ENCODE peak calls at places on chromosomes 2 and 18, in five cellular contexts. H is PC-9, J is IMR-90, E is neural progenitor cell, C is trophoblast cell. W is an unnamed sample.

GRCh38 chr2:8064608-8065007 is 617.2 kb upstream of the ID2 start:
- DNase-seq in J (no peak), H (no peak), C (no peak), E (no peak), W (no peak)

GRCh38 chr2:150127271-150127990 is 360.0 kb downstream of the RND3 start:
- DNase-seq in C (no peak), J (no peak), E (no peak), H (no peak), W (no peak)

GRCh38 chr2:114729025-114729424 is 286.6 kb downstream of the DPP10 start:
- DNase-seq in E (peak; percentile 20), H (no peak), J (no peak), C (no peak), W (no peak)

GRCh38 chr2:197037863-197038398 is 111.4 kb upstream of the PGAP1 start:
- DNase-seq in H (no peak), J (no peak), E (no peak), C (no peak), W (no peak)

GRCh38 chr2:106869512-106870276 is 16.3 kb downstream of the ST6GAL2 start:
- DNase-seq in J (no peak), E (peak; percentile 75), H (no peak), C (no peak), W (no peak)

GRCh38 chr2:189485146-189485545 is 43.9 kb downstream of the WDR75 start:
- DNase-seq in C (no peak), H (no peak), E (no peak), J (no peak), W (no peak)

GRCh38 chr2:88187927-88188326 is 17.8 kb downstream of the THNSL2 start:
- DNase-seq in E (peak; percentile 53), H (no peak), C (no peak), J (no peak), W (no peak)

GRCh38 chr2:27973592-27973991 is 83.1 kb downstream of the BABAM2 start:
- DNase-seq in E (peak; percentile 4), J (peak; percentile 40), C (no peak), H (no peak), W (no peak)

GRCh38 chr2:6082619-6083018 is 390.4 kb downstream of the SOX11 start:
- DNase-seq in C (no peak), E (peak; percentile 17), J (no peak), H (no peak), W (no peak)

GRCh38 chr2:238657132-238658053 is 190.5 kb upstream of the TWIST2 start:
- DNase-seq in C (no peak), J (no peak), E (no peak), H (no peak), W (no peak)

GRCh38 chr2:62199392-62200125 is 3.6 kb downstream of the B3GNT2 start:
- DNase-seq in J (peak; percentile 65), E (no peak), C (no peak), H (peak; percentile 45), W (no peak)

GRCh38 chr18:13613591-13614317 is 112.6 kb downstream of the FAM210A start:
- DNase-seq in C (no peak), H (no peak), J (no peak), E (no peak), W (peak; percentile 14)

GRCh38 chr18:57786038-57786437 is 17.1 kb downstream of the ATP8B1 start:
- DNase-seq in H (no peak), C (no peak), J (no peak), E (no peak), W (no peak)

GRCh38 chr2:43399515-43400245 is 173.3 kb upstream of the ZFP36L2 start:
- DNase-seq in H (no peak), J (peak; percentile 87), C (no peak), E (no peak), W (no peak)

GRCh38 chr2:46256563-46257142 is 40.6 kb upstream of the EPAS1 start:
- DNase-seq in E (no peak), J (no peak), H (no peak), C (no peak), W (no peak)

GRCh38 chr18:31819106-31819924 is 58.6 kb upstream of the SLC25A52 start:
- DNase-seq in E (peak; percentile 70), C (peak; percentile 9), J (peak; percentile 52), H (peak; percentile 42), W (no peak)

GRCh38 chr18:79608535-79608934 is 71.1 kb upstream of the CTDP1 start:
- DNase-seq in J (no peak), C (no peak), E (no peak), H (no peak), W (no peak)

GRCh38 chr18:70416496-70416895 is 127.7 kb downstream of the SOCS6 start:
- DNase-seq in E (no peak), H (no peak), C (no peak), J (no peak), W (no peak)

GRCh38 chr2:218264773-218265601 is 4.2 kb downstream of the GPBAR1 start:
- DNase-seq in C (no peak), H (no peak), E (no peak), J (no peak), W (no peak)

GRCh38 chr2:12718662-12719399 is 2.1 kb downstream of the TRIB2 start:
- DNase-seq in J (no peak), H (peak; percentile 34), E (peak; percentile 88), C (no peak), W (no peak)

GRCh38 chr2:97654791-97655190 is 8.9 kb downstream of the COX5B start:
- DNase-seq in C (no peak), E (no peak), H (peak; percentile 17), J (no peak), W (no peak)

GRCh38 chr2:97870396-97870843 is 125.3 kb downstream of the TMEM131 start:
- DNase-seq in E (no peak), J (peak; percentile 89), C (peak; percentile 87), H (peak; percentile 96), W (peak; percentile 49)

GRCh38 chr2:238320648-238321281 is 447 bp downstream of the TRAF3IP1 start:
- DNase-seq in J (peak; percentile 8), C (peak; percentile 16), E (peak; percentile 63), H (no peak), W (peak; percentile 33)

GRCh38 chr18:11322716-11323115 is 173.3 kb upstream of the PIEZO2 start:
- DNase-seq in C (no peak), J (no peak), H (no peak), E (no peak), W (no peak)

GRCh38 chr18:50138181-50139064 is 56.5 kb downstream of the MYO5B start:
- DNase-seq in E (no peak), H (no peak), J (no peak), C (no peak), W (no peak)

GRCh38 chr2:169664600-169664977 is 29.6 kb downstream of the CFAP210 start:
- DNase-seq in C (peak; percentile 56), J (peak; percentile 15), E (no peak), H (no peak), W (no peak)

GRCh38 chr2:67037655-67038054 is 359.5 kb upstream of the ETAA1 start:
- DNase-seq in H (no peak), C (no peak), J (no peak), E (no peak), W (no peak)

GRCh38 chr18:57921708-57922107 is 118.6 kb upstream of the ATP8B1 start:
- DNase-seq in C (peak; percentile 91), E (no peak), H (no peak), J (peak; percentile 60), W (no peak)

GRCh38 chr18:26865557-26865956 is at the start of gene AQP4:
- DNase-seq in C (no peak), J (no peak), E (peak; percentile 44), H (no peak), W (no peak)

GRCh38 chr18:48790869-48791635 is 159.7 kb downstream of the SMAD7 start:
- DNase-seq in C (no peak), J (no peak), E (no peak), H (no peak), W (no peak)
- H3K27ac ChIP-seq in C (peak overlapping the region; percentile 8), J (no peak overlapping the region), E (no peak overlapping the region), H (no peak overlapping the region), W (no peak overlapping the region)

GRCh38 chr2:86226780-86227520 is 27.7 kb downstream of the MRPL35 start:
- DNase-seq in C (no peak), E (no peak), H (no peak), J (no peak), W (no peak)
- H3K27ac ChIP-seq in C (no peak overlapping the region), E (no peak overlapping the region), H (no peak overlapping the region), J (no peak overlapping the region), W (no peak overlapping the region)

GRCh38 chr2:10720983-10721343 is 467 bp upstream of the ATP6V1C2 start:
- DNase-seq in C (no peak), E (no peak), H (no peak), J (no peak), W (no peak)

GRCh38 chr2:10721344-10722251 is at the start of gene ATP6V1C2:
- DNase-seq in C (peak; percentile 28), J (no peak), H (no peak), E (peak; percentile 91), W (no peak)

GRCh38 chr2:10716581-10716980 is 4.8 kb upstream of the ATP6V1C2 start:
- DNase-seq in C (peak; percentile 60), E (no peak), J (no peak), H (peak; percentile 58), W (no peak)

GRCh38 chr2:10720306-10720705 is 1.1 kb upstream of the ATP6V1C2 start:
- DNase-seq in J (no peak), H (peak; percentile 82), E (no peak), C (peak; percentile 41), W (no peak)

GRCh38 chr2:10717630-10718029 is 3.8 kb upstream of the ATP6V1C2 start:
- DNase-seq in E (no peak), J (peak; percentile 61), H (peak; percentile 95), C (no peak), W (no peak)
- H3K27ac ChIP-seq in E (no peak overlapping the region), J (no peak overlapping the region), H (peak overlapping the region; percentile 63), C (no peak overlapping the region), W (no peak overlapping the region)

GRCh38 chr2:201137505-201138400 is 21.8 kb downstream of the CFLAR start:
- DNase-seq in E (no peak), J (no peak), C (peak; percentile 86), H (no peak), W (no peak)

GRCh38 chr2:201139836-201140599 is 24.1 kb downstream of the CFLAR start:
- DNase-seq in J (no peak), E (no peak), H (no peak), C (no peak), W (no peak)

GRCh38 chr2:201138401-201138970 is 22.5 kb downstream of the CFLAR start:
- DNase-seq in J (no peak), C (no peak), E (no peak), H (no peak), W (no peak)

GRCh38 chr2:201135396-201135795 is 19.4 kb downstream of the CFLAR start:
- DNase-seq in H (no peak), E (no peak), J (no peak), C (no peak), W (no peak)

DNA sequence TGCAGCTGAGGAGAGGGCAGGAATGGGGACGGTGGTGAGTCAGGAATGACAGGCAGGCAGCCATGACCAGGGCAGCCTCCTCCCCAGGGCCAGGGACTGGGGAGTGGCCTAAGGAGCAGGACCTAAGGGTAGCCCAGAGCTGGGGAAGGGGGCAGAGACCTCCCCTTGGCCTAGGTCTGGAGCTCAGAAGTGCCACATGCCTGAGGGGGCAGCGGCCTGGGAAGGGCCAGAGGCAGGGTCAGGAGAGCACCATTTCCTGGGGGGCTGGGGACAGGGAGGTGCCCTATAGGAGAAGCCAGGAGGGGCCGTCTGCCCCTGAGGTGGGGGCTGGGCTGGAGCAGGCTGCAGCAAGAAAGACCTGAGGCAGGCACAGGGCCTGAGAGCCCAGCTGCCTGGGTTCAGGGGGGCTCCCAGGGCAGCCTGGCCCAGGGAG is 20.9 kb downstream of the CFLAR start:
- DNase-seq in H (no peak), E (no peak), J (no peak), C (peak; percentile 41), W (no peak)
- H3K27ac ChIP-seq in H (no peak overlapping the region), E (no peak overlapping the region), J (no peak overlapping the region), C (no peak overlapping the region), W (peak overlapping the region; percentile 31)